ENCODE peak calls at places on chromosomes 11 and 22, in ten cellular contexts. One of them, this sample, is unnamed.

GRCh38 chr11:97856666-97857065 is 1164.1 kb upstream of the CNTN5 start:
- DNase-seq in esophagus squamous epithelium: no peak
- DNase-seq in A549: no peak
- DNase-seq in foreskin fibroblast: no peak
- DNase-seq in psoas muscle: no peak
- DNase-seq in fibroblast of the conjunctiva: no peak
- DNase-seq in transverse colon: no peak
- DNase-seq in left ventricle myocardium inferior: no peak
- DNase-seq in T1000: no peak
- DNase-seq in colonic mucosa: no peak
- DNase-seq in this sample: no peak

GRCh38 chr11:117986981-117987495 is 844 bp downstream of the IL10RA start:
- DNase-seq in T1000: no peak
- DNase-seq in fibroblast of the conjunctiva: no peak
- DNase-seq in esophagus squamous epithelium: no peak
- DNase-seq in psoas muscle: no peak
- DNase-seq in colonic mucosa: no peak
- DNase-seq in transverse colon: peak; percentile 50
- DNase-seq in foreskin fibroblast: peak; percentile 15
- DNase-seq in left ventricle myocardium inferior: no peak
- DNase-seq in A549: no peak
- DNase-seq in this sample: no peak

GRCh38 chr11:12148882-12149281 is 38.5 kb downstream of the MICAL2 start:
- DNase-seq in fibroblast of the conjunctiva: no peak
- DNase-seq in foreskin fibroblast: no peak
- DNase-seq in transverse colon: peak; percentile 5
- DNase-seq in T1000: no peak
- DNase-seq in colonic mucosa: no peak
- DNase-seq in esophagus squamous epithelium: no peak
- DNase-seq in left ventricle myocardium inferior: no peak
- DNase-seq in A549: no peak
- DNase-seq in psoas muscle: no peak
- DNase-seq in this sample: no peak

GRCh38 chr11:107044503-107044902 is 26.2 kb upstream of the GUCY1A2 start:
- DNase-seq in transverse colon: no peak
- DNase-seq in fibroblast of the conjunctiva: no peak
- DNase-seq in psoas muscle: no peak
- DNase-seq in esophagus squamous epithelium: no peak
- DNase-seq in colonic mucosa: no peak
- DNase-seq in left ventricle myocardium inferior: no peak
- DNase-seq in A549: no peak
- DNase-seq in foreskin fibroblast: no peak
- DNase-seq in T1000: no peak
- DNase-seq in this sample: no peak

GRCh38 chr11:73612601-73613137 is 14.8 kb upstream of the FAM168A start:
- DNase-seq in T1000: no peak
- DNase-seq in fibroblast of the conjunctiva: no peak
- DNase-seq in colonic mucosa: no peak
- DNase-seq in left ventricle myocardium inferior: no peak
- DNase-seq in psoas muscle: no peak
- DNase-seq in A549: no peak
- DNase-seq in esophagus squamous epithelium: no peak
- DNase-seq in foreskin fibroblast: peak; percentile 9
- DNase-seq in transverse colon: no peak
- DNase-seq in this sample: no peak

GRCh38 chr22:19525116-19525660 is 978 bp upstream of the CLDN5 start:
- DNase-seq in psoas muscle: no peak
- DNase-seq in foreskin fibroblast: no peak
- DNase-seq in transverse colon: no peak
- DNase-seq in left ventricle myocardium inferior: peak; percentile 33
- DNase-seq in A549: no peak
- DNase-seq in T1000: no peak
- DNase-seq in esophagus squamous epithelium: no peak
- DNase-seq in colonic mucosa: no peak
- DNase-seq in fibroblast of the conjunctiva: no peak
- DNase-seq in this sample: no peak

GRCh38 chr11:127074151-127074761 is 73.7 kb upstream of the KIRREL3 start:
- DNase-seq in transverse colon: peak; percentile 66
- DNase-seq in esophagus squamous epithelium: no peak
- DNase-seq in foreskin fibroblast: peak; percentile 44
- DNase-seq in A549: peak; percentile 45
- DNase-seq in colonic mucosa: peak; percentile 37
- DNase-seq in psoas muscle: no peak
- DNase-seq in fibroblast of the conjunctiva: no peak
- DNase-seq in left ventricle myocardium inferior: no peak
- DNase-seq in T1000: no peak
- DNase-seq in this sample: peak; percentile 33

GRCh38 chr22:23075525-23076216 is 5.4 kb downstream of the GNAZ start:
- DNase-seq in esophagus squamous epithelium: no peak
- DNase-seq in foreskin fibroblast: no peak
- DNase-seq in left ventricle myocardium inferior: no peak
- DNase-seq in T1000: no peak
- DNase-seq in fibroblast of the conjunctiva: no peak
- DNase-seq in psoas muscle: peak; percentile 15
- DNase-seq in transverse colon: no peak
- DNase-seq in A549: no peak
- DNase-seq in colonic mucosa: no peak
- DNase-seq in this sample: no peak

GRCh38 chr22:46147471-46148267 is 2.7 kb upstream of the PPARA start:
- DNase-seq in foreskin fibroblast: no peak
- DNase-seq in colonic mucosa: no peak
- DNase-seq in T1000: no peak
- DNase-seq in fibroblast of the conjunctiva: no peak
- DNase-seq in transverse colon: no peak
- DNase-seq in psoas muscle: no peak
- DNase-seq in left ventricle myocardium inferior: peak; percentile 69
- DNase-seq in A549: no peak
- DNase-seq in esophagus squamous epithelium: no peak
- DNase-seq in this sample: no peak

GRCh38 chr11:134592391-134592990 is 180.4 kb upstream of the B3GAT1 start:
- DNase-seq in T1000: no peak
- DNase-seq in left ventricle myocardium inferior: no peak
- DNase-seq in colonic mucosa: peak; percentile 54
- DNase-seq in foreskin fibroblast: no peak
- DNase-seq in fibroblast of the conjunctiva: no peak
- DNase-seq in A549: no peak
- DNase-seq in esophagus squamous epithelium: no peak
- DNase-seq in transverse colon: peak; percentile 55
- DNase-seq in psoas muscle: no peak
- DNase-seq in this sample: no peak

GRCh38 chr22:28268176-28268575 is 349.1 kb upstream of the PITPNB start:
- DNase-seq in A549: no peak
- DNase-seq in psoas muscle: no peak
- DNase-seq in foreskin fibroblast: no peak
- DNase-seq in left ventricle myocardium inferior: no peak
- DNase-seq in esophagus squamous epithelium: no peak
- DNase-seq in fibroblast of the conjunctiva: no peak
- DNase-seq in T1000: no peak
- DNase-seq in transverse colon: no peak
- DNase-seq in colonic mucosa: no peak
- DNase-seq in this sample: no peak

GRCh38 chr11:108734956-108735559 is 70.2 kb downstream of the DDX10 start:
- DNase-seq in foreskin fibroblast: peak; percentile 23
- DNase-seq in T1000: no peak
- DNase-seq in fibroblast of the conjunctiva: no peak
- DNase-seq in left ventricle myocardium inferior: no peak
- DNase-seq in colonic mucosa: no peak
- DNase-seq in psoas muscle: no peak
- DNase-seq in transverse colon: no peak
- DNase-seq in A549: no peak
- DNase-seq in esophagus squamous epithelium: no peak
- DNase-seq in this sample: no peak

GRCh38 chr11:1113405-1114201 is 38.9 kb downstream of the MUC2 start:
- DNase-seq in A549: no peak
- DNase-seq in T1000: no peak
- DNase-seq in psoas muscle: peak; percentile 8
- DNase-seq in left ventricle myocardium inferior: peak; percentile 6
- DNase-seq in esophagus squamous epithelium: no peak
- DNase-seq in transverse colon: no peak
- DNase-seq in colonic mucosa: no peak
- DNase-seq in foreskin fibroblast: no peak
- DNase-seq in fibroblast of the conjunctiva: no peak
- DNase-seq in this sample: no peak

GRCh38 chr11:31825453-31826391 is 14.6 kb upstream of the PAX6 start:
- DNase-seq in esophagus squamous epithelium: no peak
- DNase-seq in foreskin fibroblast: no peak
- DNase-seq in colonic mucosa: no peak
- DNase-seq in left ventricle myocardium inferior: no peak
- DNase-seq in T1000: no peak
- DNase-seq in psoas muscle: no peak
- DNase-seq in fibroblast of the conjunctiva: no peak
- DNase-seq in transverse colon: no peak
- DNase-seq in A549: no peak
- DNase-seq in this sample: no peak

GRCh38 chr22:31983911-31984661 is 39.8 kb downstream of the YWHAH start:
- DNase-seq in fibroblast of the conjunctiva: no peak
- DNase-seq in foreskin fibroblast: no peak
- DNase-seq in transverse colon: no peak
- DNase-seq in colonic mucosa: no peak
- DNase-seq in A549: no peak
- DNase-seq in psoas muscle: no peak
- DNase-seq in esophagus squamous epithelium: no peak
- DNase-seq in T1000: no peak
- DNase-seq in left ventricle myocardium inferior: no peak
- DNase-seq in this sample: no peak

GRCh38 chr11:118625976-118626375 is 18.6 kb downstream of the PHLDB1 start:
- DNase-seq in T1000: no peak
- DNase-seq in fibroblast of the conjunctiva: no peak
- DNase-seq in psoas muscle: no peak
- DNase-seq in A549: no peak
- DNase-seq in left ventricle myocardium inferior: no peak
- DNase-seq in foreskin fibroblast: no peak
- DNase-seq in transverse colon: no peak
- DNase-seq in esophagus squamous epithelium: no peak
- DNase-seq in colonic mucosa: no peak
- DNase-seq in this sample: no peak

GRCh38 chr22:46275455-46276129 is 7.8 kb downstream of the TTC38 start:
- DNase-seq in transverse colon: no peak
- DNase-seq in fibroblast of the conjunctiva: no peak
- DNase-seq in esophagus squamous epithelium: no peak
- DNase-seq in left ventricle myocardium inferior: no peak
- DNase-seq in A549: no peak
- DNase-seq in T1000: no peak
- DNase-seq in foreskin fibroblast: no peak
- DNase-seq in colonic mucosa: no peak
- DNase-seq in psoas muscle: no peak
- DNase-seq in this sample: no peak

GRCh38 chr11:282171-282570 is 4.0 kb downstream of the NLRP6 start:
- DNase-seq in transverse colon: no peak
- DNase-seq in esophagus squamous epithelium: no peak
- DNase-seq in left ventricle myocardium inferior: no peak
- DNase-seq in foreskin fibroblast: no peak
- DNase-seq in fibroblast of the conjunctiva: no peak
- DNase-seq in A549: no peak
- DNase-seq in psoas muscle: no peak
- DNase-seq in T1000: no peak
- DNase-seq in colonic mucosa: no peak
- DNase-seq in this sample: no peak

GRCh38 chr22:23353004-23353403 is 172.7 kb downstream of the BCR start:
- DNase-seq in foreskin fibroblast: no peak
- DNase-seq in colonic mucosa: no peak
- DNase-seq in psoas muscle: no peak
- DNase-seq in transverse colon: no peak
- DNase-seq in T1000: no peak
- DNase-seq in esophagus squamous epithelium: no peak
- DNase-seq in fibroblast of the conjunctiva: no peak
- DNase-seq in A549: no peak
- DNase-seq in left ventricle myocardium inferior: no peak
- DNase-seq in this sample: no peak

This sample was measured in NCI-H2171.